ENCODE peak calls at places on chromosomes 12 and 14, in five cellular contexts. Z is HTR-8/SVneo, P is stomach, V is lower lobe of right lung, Q is NCI-H524. K is an unnamed sample.

GRCh38 chr12:87756721-87757120 is 272.5 kb downstream of the C12orf50 start:
- DNase-seq in Z (no peak), P (no peak), V (no peak), Q (no peak), K (no peak)

GRCh38 chr12:2794261-2794735 is 472 bp upstream of the FKBP4 start:
- DNase-seq in Z (no peak), P (no peak), V (peak), Q (no peak), K (no peak)

GRCh38 chr12:57420482-57420881 is 10.4 kb downstream of the R3HDM2 start:
- DNase-seq in Z (no peak), P (no peak), V (no peak), Q (no peak), K (no peak)

GRCh38 chr12:89129471-89129870 is 222.8 kb downstream of the DUSP6 start:
- DNase-seq in Z (no peak), P (no peak), V (no peak), Q (no peak), K (no peak)

GRCh38 chr14:55832974-55833373 is 253.0 kb downstream of the KTN1 start:
- DNase-seq in Z (no peak), P (no peak), V (no peak), Q (no peak), K (no peak)

GRCh38 chr12:120581998-120582397 is 796 bp upstream of the POP5 start:
- DNase-seq in Z (no peak), P (no peak), V (no peak), Q (no peak), K (no peak)

GRCh38 chr12:57368349-57369095 is 62.3 kb downstream of the R3HDM2 start:
- DNase-seq in Z (peak), P (no peak), V (no peak), Q (no peak), K (no peak)

GRCh38 chr12:107461222-107461980 is 224.2 kb upstream of the PWP1 start:
- DNase-seq in Z (no peak), P (no peak), V (no peak), Q (peak), K (no peak)

GRCh38 chr12:90245396-90245795 is 536.8 kb upstream of the ATP2B1 start:
- DNase-seq in Z (no peak), P (no peak), V (no peak), Q (no peak), K (no peak)

GRCh38 chr14:105201928-105202513 is 20.9 kb upstream of the NUDT14 start:
- DNase-seq in Z (no peak), P (no peak), V (no peak), Q (no peak), K (no peak)

GRCh38 chr12:46304080-46304479 is 35.2 kb upstream of the SLC38A1 start:
- DNase-seq in Z (no peak), P (no peak), V (no peak), Q (no peak), K (no peak)

GRCh38 chr12:95634622-95635621 is 83.6 kb upstream of the USP44 start:
- DNase-seq in Z (no peak), P (peak), V (no peak), Q (no peak), K (no peak)

GRCh38 chr14:20679907-20680306 is 4.5 kb upstream of the RNASE4 start:
- DNase-seq in Z (no peak), P (no peak), V (no peak), Q (no peak), K (no peak)

GRCh38 chr14:72732022-72732780 is 161.7 kb downstream of the DPF3 start:
- DNase-seq in Z (no peak), P (no peak), V (no peak), Q (no peak), K (no peak)

GRCh38 chr12:22821985-22822384 is 197.0 kb downstream of the ETNK1 start:
- DNase-seq in Z (no peak), P (no peak), V (no peak), Q (no peak), K (no peak)

GRCh38 chr14:82636426-82636825 is 1102.8 kb upstream of the SEL1L start:
- DNase-seq in Z (no peak), P (no peak), V (no peak), Q (peak), K (no peak)

GRCh38 chr12:114189266-114189665 is 216.7 kb downstream of the TBX5 start:
- DNase-seq in Z (no peak), P (no peak), V (no peak), Q (no peak), K (no peak)

GRCh38 chr12:62977879-62978278 is 42.9 kb upstream of the PPM1H start:
- DNase-seq in Z (no peak), P (no peak), V (no peak), Q (no peak), K (no peak)

GRCh38 chr14:93824518-93825234 is 36.4 kb upstream of the PRIMA1 start:
- DNase-seq in Z (no peak), P (no peak), V (no peak), Q (peak), K (no peak)

GRCh38 chr14:64812412-64812811 is 67.3 kb downstream of the SPTB start:
- DNase-seq in Z (no peak), P (peak), V (peak), Q (peak), K (no peak)

GRCh38 chr12:110015132-110015531 is 15.9 kb downstream of the ANKRD13A start:
- DNase-seq in Z (no peak), P (no peak), V (no peak), Q (no peak), K (no peak)

GRCh38 chr12:131066207-131066885 is 112.6 kb downstream of the ADGRD1 start:
- DNase-seq in Z (no peak), P (no peak), V (peak), Q (no peak), K (no peak)

GRCh38 chr14:101124860-101125259 is 221.3 kb upstream of the RTL1 start:
- DNase-seq in Z (no peak), P (peak), V (no peak), Q (no peak), K (no peak)

GRCh38 chr12:93125126-93125525 is 196.0 kb upstream of the EEA1 start:
- DNase-seq in Z (no peak), P (no peak), V (no peak), Q (no peak), K (no peak)

GRCh38 chr14:52333823-52334657 is 19.9 kb downstream of the PTGER2 start:
- DNase-seq in Z (no peak), P (no peak), V (no peak), Q (no peak), K (no peak)

GRCh38 chr14:35438910-35439713 is 34.6 kb upstream of the NFKBIA start:
- DNase-seq in Z (peak), P (no peak), V (no peak), Q (no peak), K (no peak)

K was measured in CD14-positive monocyte.